ENCODE peak calls at places on chromosomes 5 and 9, in six cellular contexts. Z, O, Y, H, S and E are unnamed samples.

GRCh38 chr5:78594946-78595921 is 53.3 kb downstream of the LHFPL2 start:
- DNase-seq in Z (peak; percentile 69), O (peak; percentile 73), Y (peak; percentile 55), H (peak; percentile 56), S (no peak), E (no peak)

GRCh38 chr9:87505869-87506678 is 8.4 kb downstream of the DAPK1 start:
- DNase-seq in Z (no peak), O (no peak), Y (no peak), H (no peak), S (no peak), E (no peak)

GRCh38 chr5:77146896-77147295 is 59.8 kb upstream of the ZBED3 start:
- DNase-seq in Z (no peak), O (no peak), Y (no peak), H (no peak), S (no peak), E (no peak)

GRCh38 chr5:164204338-164204946 is 699.0 kb downstream of the MAT2B start:
- DNase-seq in Z (no peak), O (no peak), Y (no peak), H (no peak), S (no peak), E (no peak)

GRCh38 chr9:129703667-129704355 is 38.4 kb downstream of the PRRX2 start:
- DNase-seq in Z (no peak), O (peak; percentile 21), Y (no peak), H (peak; percentile 68), S (no peak), E (no peak)

GRCh38 chr9:81239388-81239787 is 450.0 kb downstream of the TLE1 start:
- DNase-seq in Z (no peak), O (no peak), Y (no peak), H (no peak), S (no peak), E (no peak)

GRCh38 chr5:13498279-13498678 is 446.2 kb downstream of the DNAH5 start:
- DNase-seq in Z (no peak), O (no peak), Y (no peak), H (no peak), S (no peak), E (no peak)

GRCh38 chr9:37371565-37372464 is 50.7 kb upstream of the GRHPR start:
- DNase-seq in Z (no peak), O (no peak), Y (no peak), H (no peak), S (no peak), E (no peak)

GRCh38 chr5:82794876-82795275 is 282.3 kb downstream of the TMEM167A start:
- DNase-seq in Z (no peak), O (no peak), Y (no peak), H (no peak), S (no peak), E (no peak)

GRCh38 chr5:58902765-58903164 is 319.9 kb downstream of the RAB3C start:
- DNase-seq in Z (no peak), O (no peak), Y (no peak), H (no peak), S (no peak), E (no peak)

GRCh38 chr9:90821697-90822096 is 20.1 kb downstream of the SYK start:
- DNase-seq in Z (no peak), O (no peak), Y (no peak), H (no peak), S (no peak), E (no peak)

GRCh38 chr5:123035950-123036390 is 555 bp downstream of the PPIC start:
- DNase-seq in Z (peak; percentile 67), O (peak; percentile 71), Y (peak; percentile 61), H (peak; percentile 47), S (peak; percentile 66), E (no peak)

GRCh38 chr5:174323878-174324281 is 278.4 kb downstream of the NSG2 start:
- DNase-seq in Z (peak; percentile 48), O (peak; percentile 38), Y (no peak), H (no peak), S (no peak), E (no peak)

GRCh38 chr9:72925126-72925810 is 27.6 kb downstream of the ALDH1A1 start:
- DNase-seq in Z (no peak), O (no peak), Y (no peak), H (no peak), S (no peak), E (no peak)

GRCh38 chr5:166781729-166782128 is 1509.7 kb upstream of the WWC1 start:
- DNase-seq in Z (no peak), O (no peak), Y (no peak), H (no peak), S (no peak), E (no peak)

GRCh38 chr5:169226904-169227303 is 74.0 kb downstream of the SLIT3 start:
- DNase-seq in Z (no peak), O (no peak), Y (no peak), H (no peak), S (no peak), E (no peak)

GRCh38 chr5:9454491-9454890 is 91.4 kb downstream of the SEMA5A start:
- DNase-seq in Z (no peak), O (no peak), Y (no peak), H (no peak), S (no peak), E (no peak)

GRCh38 chr5:66039701-66040100 is 104.4 kb upstream of the SREK1 start:
- DNase-seq in Z (no peak), O (no peak), Y (no peak), H (no peak), S (no peak), E (no peak)

GRCh38 chr5:170886210-170886894 is 24.5 kb downstream of the RANBP17 start:
- DNase-seq in Z (no peak), O (no peak), Y (no peak), H (no peak), S (peak; percentile 64), E (no peak)

GRCh38 chr9:127541865-127542264 is 70.2 kb upstream of the STXBP1 start:
- DNase-seq in Z (no peak), O (no peak), Y (no peak), H (peak; percentile 55), S (no peak), E (no peak)

GRCh38 chr5:134125195-134126015 is 10.9 kb downstream of the TCF7 start:
- DNase-seq in Z (peak; percentile 56), O (peak; percentile 76), Y (no peak), H (peak; percentile 62), S (no peak), E (no peak)

GRCh38 chr9:118577121-118577520 is 792.1 kb downstream of the BRINP1 start:
- DNase-seq in Z (no peak), O (no peak), Y (no peak), H (no peak), S (no peak), E (no peak)

GRCh38 chr5:121668635-121669034 is 183.0 kb upstream of the FTMT start:
- DNase-seq in Z (no peak), O (no peak), Y (no peak), H (no peak), S (no peak), E (no peak)

GRCh38 chr5:112529525-112529924 is 110.4 kb upstream of the EPB41L4A start:
- DNase-seq in Z (no peak), O (no peak), Y (no peak), H (no peak), S (peak; percentile 22), E (no peak)

GRCh38 chr9:14119694-14120514 is 194.0 kb downstream of the NFIB start:
- DNase-seq in Z (no peak), O (no peak), Y (no peak), H (no peak), S (no peak), E (no peak)

GRCh38 chr5:141877478-141878185 is 578 bp downstream of the PCDH1 start:
- DNase-seq in Z (peak; percentile 38), O (peak; percentile 29), Y (no peak), H (no peak), S (peak; percentile 31), E (peak; percentile 71)

GRCh38 chr5:95620030-95620869 is at the start of gene GPR150:
- DNase-seq in Z (peak; percentile 78), O (peak; percentile 80), Y (no peak), H (peak; percentile 28), S (peak; percentile 22), E (peak; percentile 78)

GRCh38 chr5:95621839-95622629 is 2.1 kb downstream of the GPR150 start:
- DNase-seq in Z (no peak), O (peak; percentile 54), Y (no peak), H (no peak), S (no peak), E (no peak)

GRCh38 chr5:95619518-95620029 is 313 bp upstream of the GPR150 start:
- DNase-seq in Z (no peak), O (no peak), Y (no peak), H (no peak), S (no peak), E (peak; percentile 34)

GRCh38 chr5:95619096-95619495 is 791 bp upstream of the GPR150 start:
- DNase-seq in Z (no peak), O (no peak), Y (no peak), H (no peak), S (no peak), E (no peak)

GRCh38 chr5:95620870-95621838 is 1.3 kb downstream of the GPR150 start:
- DNase-seq in Z (peak; percentile 63), O (peak; percentile 68), Y (no peak), H (peak; percentile 17), S (no peak), E (peak; percentile 74)
- H3K4me3 ChIP-seq in Z (peak overlapping the region; percentile 43), O (peak overlapping the region; percentile 35), Y (peak overlapping the region; percentile 55), H (peak overlapping the region; percentile 30), S (peak overlapping the region; percentile 59), E (peak overlapping the region; percentile 21)

GRCh38 chr5:3376611-3377010 is 219.0 kb upstream of the IRX1 start:
- DNase-seq in Z (no peak), O (no peak), Y (no peak), H (no peak), S (no peak), E (no peak)
- H3K9me3 ChIP-seq in Z (no peaks in the 10 kb centered on the region), O (peaks cover 17% of the 10 kb centered on the region), Y (peaks cover 16% of the 10 kb centered on the region), H (peaks cover 10% of the 10 kb centered on the region), S (no peaks in the 10 kb centered on the region), E (peaks cover 34% of the 10 kb centered on the region)

GRCh38 chr9:113349044-113349433 is 302 bp upstream of the BSPRY start:
- DNase-seq in Z (no peak), O (no peak), Y (no peak), H (no peak), S (no peak), E (no peak)

GRCh38 chr9:113352006-113352405 is 2.7 kb downstream of the BSPRY start:
- DNase-seq in Z (no peak), O (no peak), Y (no peak), H (no peak), S (no peak), E (no peak)

GRCh38 chr9:113350937-113351336 is 1.6 kb downstream of the BSPRY start:
- DNase-seq in Z (no peak), O (no peak), Y (no peak), H (no peak), S (no peak), E (no peak)

GRCh38 chr9:113349434-113350337 is at the start of gene BSPRY:
- DNase-seq in Z (peak; percentile 68), O (peak; percentile 70), Y (no peak), H (no peak), S (peak; percentile 57), E (peak; percentile 60)

DNA sequence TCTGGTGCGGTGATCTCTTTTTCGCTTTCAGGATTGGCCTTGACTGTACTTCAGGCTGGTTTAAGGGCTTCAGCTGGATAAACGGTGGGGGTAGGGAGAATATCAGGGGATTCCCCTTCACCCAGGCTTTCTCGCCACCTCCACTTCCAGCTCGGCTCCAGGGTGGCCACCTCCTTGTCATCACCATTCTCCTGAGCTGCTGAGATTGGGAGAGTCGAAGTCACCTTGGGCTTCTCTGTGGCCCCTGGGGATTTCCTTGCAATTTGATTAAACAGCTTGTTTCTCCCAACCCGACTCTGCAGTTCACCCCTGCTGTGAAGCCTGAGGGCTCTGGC is 964 bp downstream of the BSPRY start:
- DNase-seq in Z (no peak), O (peak; percentile 26), Y (no peak), H (no peak), S (no peak), E (no peak)
- H3K4me3 ChIP-seq in Z (peak overlapping the region; percentile 95), O (peak overlapping the region; percentile 60), Y (no peak overlapping the region), H (no peak overlapping the region), S (peak overlapping the region; percentile 88), E (no peak overlapping the region)

GRCh38 chr5:179451099-179451812 is 99.1 kb upstream of the RUFY1 start:
- DNase-seq in Z (no peak), O (no peak), Y (no peak), H (no peak), S (no peak), E (no peak)
- H3K9me3 ChIP-seq in Z (no peaks in the 10 kb centered on the region), O (peaks cover 3% of the 10 kb centered on the region), Y (no peaks in the 10 kb centered on the region), H (no peaks in the 10 kb centered on the region), S (no peaks in the 10 kb centered on the region), E (peaks cover 5% of the 10 kb centered on the region)